ENCODE peak calls at places on chromosomes 3 and 15, in five cellular contexts. U, Z, L, W and J are unnamed samples.

GRCh38 chr15:38058596-38059075 is 124.2 kb downstream of the TMCO5A start:
- ATAC-seq in U (no peak), Z (no peak), L (no peak), W (no peak), J (peak; percentile 31)

GRCh38 chr3:26104856-26105255 is 315.0 kb downstream of the OXSM start:
- ATAC-seq in U (no peak), Z (peak; percentile 20), L (no peak), W (no peak), J (no peak)

GRCh38 chr15:97867870-97868269 is 92.6 kb upstream of the ARRDC4 start:
- ATAC-seq in U (no peak), Z (no peak), L (no peak), W (no peak), J (no peak)

GRCh38 chr15:85642693-85643058 is 152.0 kb downstream of the KLHL25 start:
- ATAC-seq in U (no peak), Z (peak; percentile 71), L (no peak), W (no peak), J (no peak)

GRCh38 chr3:84092907-84093306 is 865.9 kb upstream of the CADM2 start:
- ATAC-seq in U (no peak), Z (no peak), L (no peak), W (no peak), J (no peak)

GRCh38 chr3:23928525-23928924 is 11.6 kb downstream of the RPL15 start:
- ATAC-seq in U (no peak), Z (no peak), L (peak; percentile 85), W (no peak), J (no peak)

GRCh38 chr15:39508536-39508935 is 72.3 kb upstream of the THBS1 start:
- ATAC-seq in U (no peak), Z (no peak), L (no peak), W (no peak), J (no peak)

GRCh38 chr15:75114327-75114726 is 87.4 kb upstream of the C15orf39 start:
- ATAC-seq in U (no peak), Z (no peak), L (no peak), W (peak; percentile 34), J (peak; percentile 85)

GRCh38 chr3:174859756-174860155 is 622 bp downstream of the NAALADL2 start:
- ATAC-seq in U (no peak), Z (no peak), L (no peak), W (no peak), J (no peak)

GRCh38 chr3:158808697-158809096 is 6.8 kb downstream of the MFSD1 start:
- ATAC-seq in U (peak; percentile 38), Z (no peak), L (peak; percentile 100), W (no peak), J (peak; percentile 93)

GRCh38 chr3:52022323-52023100 is 26.8 kb upstream of the RPL29 start:
- ATAC-seq in U (no peak), Z (peak; percentile 46), L (no peak), W (no peak), J (no peak)

GRCh38 chr3:78050276-78051080 is 1010.6 kb downstream of the ROBO2 start:
- ATAC-seq in U (no peak), Z (no peak), L (peak; percentile 52), W (no peak), J (no peak)

GRCh38 chr3:172077197-172077734 is 37.9 kb downstream of the FNDC3B start:
- ATAC-seq in U (no peak), Z (no peak), L (no peak), W (no peak), J (no peak)

GRCh38 chr15:39497016-39497758 is 83.7 kb upstream of the THBS1 start:
- ATAC-seq in U (no peak), Z (no peak), L (no peak), W (no peak), J (no peak)

GRCh38 chr3:129604942-129605592 is 1.4 kb downstream of the PLXND1 start:
- ATAC-seq in U (peak; percentile 9), Z (no peak), L (no peak), W (peak; percentile 27), J (peak; percentile 20)